ENCODE peak calls at places on chromosomes 12 and 14, in four cellular contexts. M, Q, P and H are unnamed samples.

GRCh38 chr14:39169541-39169900 is 612 bp downstream of the TRAPPC6B start:
- DNase-seq in Q (no peak), P (no peak), M (peak), H (peak)

GRCh38 chr14:50542941-50543418 is 10.6 kb upstream of the MAP4K5 start:
- DNase-seq in P (peak), M (peak), Q (peak), H (peak)

GRCh38 chr12:80769553-80770140 is 52.9 kb downstream of the MYF5 start:
- DNase-seq in P (no peak), M (no peak), Q (no peak), H (no peak)

GRCh38 chr12:43131304-43131703 is 420.7 kb downstream of the ADAMTS20 start:
- DNase-seq in M (no peak), Q (no peak), P (no peak), H (no peak)

GRCh38 chr14:63076476-63076875 is 31.2 kb upstream of the KCNH5 start:
- DNase-seq in P (no peak), Q (no peak), M (no peak), H (no peak)

GRCh38 chr14:63764620-63765139 is 36.8 kb upstream of the SGPP1 start:
- DNase-seq in P (no peak), M (no peak), Q (no peak), H (no peak)

GRCh38 chr12:109727746-109728726 is 14.4 kb downstream of the FAM222A start:
- DNase-seq in P (peak), M (no peak), Q (peak), H (no peak)

GRCh38 chr12:91877461-91878230 is 268.0 kb downstream of the BTG1 start:
- DNase-seq in Q (peak), M (no peak), P (no peak), H (no peak)

GRCh38 chr12:62631531-62632520 is 165.2 kb downstream of the MON2 start:
- DNase-seq in M (peak), Q (peak), P (no peak), H (peak)

GRCh38 chr14:75274899-75275569 is 3.6 kb upstream of the FOS start:
- DNase-seq in P (no peak), M (no peak), Q (no peak), H (no peak)

GRCh38 chr14:101716956-101717662 is 44.4 kb upstream of the PPP2R5C start:
- DNase-seq in P (no peak), M (no peak), Q (no peak), H (no peak)

GRCh38 chr12:113697646-113698504 is 226.2 kb upstream of the LHX5 start:
- DNase-seq in P (no peak), M (peak), Q (no peak), H (no peak)

GRCh38 chr12:100830003-100830795 is 35.6 kb downstream of the ANO4 start:
- DNase-seq in Q (no peak), P (no peak), M (no peak), H (peak)

GRCh38 chr12:63989301-63989845 is 144.9 kb downstream of the SRGAP1 start:
- DNase-seq in M (peak), P (no peak), Q (no peak), H (peak)

GRCh38 chr12:82972624-82973023 is 285.9 kb downstream of the TMTC2 start:
- DNase-seq in P (no peak), Q (no peak), M (no peak), H (no peak)

GRCh38 chr12:133081408-133081806 is 684 bp downstream of the ZNF140 start:
- DNase-seq in P (no peak), Q (no peak), M (no peak), H (peak)

GRCh38 chr12:34396861-34397590 is 374.7 kb downstream of the ALG10 start:
- DNase-seq in Q (peak), M (no peak), P (no peak), H (no peak)

GRCh38 chr12:120914794-120915193 is 10.6 kb upstream of the SPPL3 start:
- DNase-seq in P (no peak), Q (no peak), M (no peak), H (no peak)

GRCh38 chr14:91058017-91058675 is 2.3 kb downstream of the RPS6KA5 start:
- DNase-seq in M (no peak), P (no peak), Q (no peak), H (no peak)

GRCh38 chr12:130847097-130847496 is 8.0 kb upstream of the STX2 start:
- DNase-seq in Q (no peak), M (no peak), P (no peak), H (no peak)

GRCh38 chr14:72646861-72647528 is 246.9 kb downstream of the DPF3 start:
- DNase-seq in Q (no peak), M (peak), P (no peak), H (no peak)

GRCh38 chr12:113359939-113360748 is 1.8 kb downstream of the PLBD2 start:
- DNase-seq in P (no peak), M (peak), Q (no peak), H (no peak)

GRCh38 chr12:58741226-58741625 is 179.1 kb downstream of the LRIG3 start:
- DNase-seq in P (no peak), Q (no peak), M (no peak), H (no peak)

GRCh38 chr12:124668602-124669001 is 101.2 kb upstream of the NCOR2 start:
- DNase-seq in P (no peak), Q (no peak), M (peak), H (no peak)

GRCh38 chr12:49750027-49750977 is 8.9 kb downstream of the TMBIM6 start:
- DNase-seq in P (no peak), M (peak), Q (peak), H (no peak)

GRCh38 chr14:69260246-69260978 is 454 bp downstream of the GALNT16 start:
- DNase-seq in M (no peak), P (peak), Q (no peak), H (peak)

GRCh38 chr12:68745376-68745903 is 536 bp upstream of the SLC35E3 start:
- DNase-seq in Q (no peak), P (no peak), M (no peak), H (no peak)

GRCh38 chr12:96719671-96720362 is 187.2 kb upstream of the NEDD1 start:
- DNase-seq in P (peak), Q (no peak), M (peak), H (peak)

GRCh38 chr14:29999013-29999539 is 71.4 kb upstream of the PRKD1 start:
- DNase-seq in M (peak), P (no peak), Q (no peak), H (no peak)

GRCh38 chr12:57483466-57483865 is 3.8 kb upstream of the ARHGAP9 start:
- DNase-seq in Q (no peak), P (no peak), M (peak), H (no peak)

GRCh38 chr12:130764073-130764472 is 48.0 kb upstream of the RIMBP2 start:
- DNase-seq in P (no peak), Q (no peak), M (peak), H (no peak)

GRCh38 chr14:94474581-94475031 is 1.4 kb downstream of the SERPINA9 start:
- DNase-seq in P (no peak), M (no peak), Q (no peak), H (no peak)

GRCh38 chr14:106845286-106846087 is 1319.1 kb downstream of the TMEM121 start:
- DNase-seq in Q (peak), M (no peak), P (peak), H (peak)

GRCh38 chr14:27012641-27013040 is 414.8 kb upstream of the NOVA1 start:
- DNase-seq in P (no peak), M (no peak), Q (no peak), H (no peak)

GRCh38 chr12:54425696-54426095 is 6.6 kb upstream of the ITGA5 start:
- DNase-seq in P (no peak), Q (no peak), M (peak), H (no peak)

GRCh38 chr14:96635850-96636249 is 133.7 kb downstream of the PAPOLA start:
- DNase-seq in Q (no peak), P (no peak), M (no peak), H (no peak)

GRCh38 chr12:92601680-92602079 is 101.1 kb upstream of the PLEKHG7 start:
- DNase-seq in P (no peak), M (no peak), Q (no peak), H (no peak)